ENCODE peak calls at places on chromosomes 7 and 10, in four cellular contexts. One of them, this sample, is unnamed.
A peak's percentile ranks its signal among the peaks of the same experiment; 100 is the strongest.

GRCh38 chr7:37984775-37985390 is 64.4 kb downstream of the EPDR1 start:
- DNase-seq in lower leg skin: no peak
- DNase-seq in heart left ventricle: no peak
- DNase-seq in tibial artery: no peak
- DNase-seq in this sample: no peak

GRCh38 chr10:132632091-132632561 is 94.5 kb downstream of the INPP5A start:
- DNase-seq in lower leg skin: no peak
- DNase-seq in heart left ventricle: peak; percentile 91
- DNase-seq in tibial artery: no peak
- DNase-seq in this sample: peak; percentile 53

GRCh38 chr10:33099748-33100147 is 141.7 kb upstream of the ITGB1 start:
- DNase-seq in lower leg skin: no peak
- DNase-seq in heart left ventricle: no peak
- DNase-seq in tibial artery: no peak
- DNase-seq in this sample: no peak

GRCh38 chr10:108801775-108802516 is 1121.4 kb downstream of the XPNPEP1 start:
- DNase-seq in lower leg skin: no peak
- DNase-seq in heart left ventricle: no peak
- DNase-seq in tibial artery: no peak
- DNase-seq in this sample: no peak

GRCh38 chr7:138738551-138739335 is 37.6 kb upstream of the SVOPL start:
- DNase-seq in lower leg skin: peak; percentile 77
- DNase-seq in heart left ventricle: peak; percentile 70
- DNase-seq in tibial artery: peak; percentile 82
- DNase-seq in this sample: peak; percentile 86

GRCh38 chr7:37440738-37441404 is 7.8 kb downstream of the ELMO1 start:
- DNase-seq in lower leg skin: no peak
- DNase-seq in heart left ventricle: peak; percentile 31
- DNase-seq in tibial artery: peak; percentile 51
- DNase-seq in this sample: no peak

GRCh38 chr7:51150193-51150592 is 166.4 kb downstream of the COBL start:
- DNase-seq in lower leg skin: no peak
- DNase-seq in heart left ventricle: no peak
- DNase-seq in tibial artery: no peak
- DNase-seq in this sample: no peak

GRCh38 chr10:13001041-13001886 is at the start of gene CCDC3:
- DNase-seq in lower leg skin: no peak
- DNase-seq in heart left ventricle: no peak
- DNase-seq in tibial artery: peak; percentile 25
- DNase-seq in this sample: no peak

GRCh38 chr7:108083980-108084379 is 46.2 kb downstream of the LAMB4 start:
- DNase-seq in lower leg skin: no peak
- DNase-seq in heart left ventricle: no peak
- DNase-seq in tibial artery: no peak
- DNase-seq in this sample: no peak

GRCh38 chr10:102597131-102597891 is 47.0 kb upstream of the TRIM8 start:
- DNase-seq in lower leg skin: no peak
- DNase-seq in heart left ventricle: peak; percentile 66
- DNase-seq in tibial artery: no peak
- DNase-seq in this sample: no peak

GRCh38 chr7:100827330-100828226 is at the start of gene EPHB4:
- DNase-seq in lower leg skin: peak; percentile 58
- DNase-seq in heart left ventricle: peak; percentile 85
- DNase-seq in tibial artery: peak; percentile 44
- DNase-seq in this sample: no peak

DNA sequence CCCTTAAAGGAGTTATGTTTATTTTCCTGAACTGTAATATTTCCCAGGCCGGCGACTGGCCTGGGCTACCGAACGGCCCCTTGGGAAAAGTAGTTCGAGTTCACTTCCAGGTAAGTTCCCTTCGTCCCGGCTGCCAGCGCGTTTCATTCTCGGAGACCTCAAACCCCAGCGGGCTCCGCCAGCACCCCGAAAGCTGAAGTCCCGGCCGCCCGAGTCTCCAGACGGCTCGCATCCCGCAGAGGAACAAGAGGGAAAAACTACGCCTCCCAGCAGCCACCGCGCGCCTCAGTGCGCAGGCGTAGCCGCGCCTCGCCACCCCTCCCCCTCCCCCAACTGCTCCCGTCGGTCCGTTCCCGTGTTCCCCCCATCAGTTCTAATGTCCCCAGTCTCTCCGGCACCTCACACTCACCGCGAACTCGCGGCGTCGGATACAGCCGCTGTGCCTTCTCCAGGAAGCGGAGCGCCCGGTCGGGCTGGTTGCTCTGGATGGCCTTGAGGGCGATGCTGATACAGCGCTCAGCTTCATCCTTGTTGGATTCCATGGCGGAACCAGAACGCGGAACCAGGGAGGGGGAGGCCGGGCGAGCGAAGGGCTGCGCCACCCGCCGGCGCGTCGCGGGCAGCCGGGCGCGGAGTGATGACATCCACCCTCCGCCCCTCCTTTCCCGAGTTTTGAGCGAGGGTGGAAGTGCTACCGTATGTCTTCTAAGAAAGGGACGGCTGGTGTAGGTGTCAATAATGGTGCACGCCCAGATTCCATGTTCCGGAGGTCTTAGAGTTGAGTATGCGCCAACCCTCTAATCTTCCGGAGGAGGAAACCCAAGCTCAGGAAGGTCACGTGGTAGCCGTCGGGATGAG is at the start of gene DNAJB12:
- DNase-seq in lower leg skin: peak; percentile 89
- DNase-seq in heart left ventricle: peak; percentile 92
- DNase-seq in tibial artery: peak; percentile 86
- DNase-seq in this sample: peak; percentile 84
- TF ChIP-seq CTCF in lower leg skin: no peak
- TF ChIP-seq CTCF in heart left ventricle: no peak
- TF ChIP-seq CTCF in tibial artery: no peak
- TF ChIP-seq CTCF in this sample: peak; percentile 26

DNA sequence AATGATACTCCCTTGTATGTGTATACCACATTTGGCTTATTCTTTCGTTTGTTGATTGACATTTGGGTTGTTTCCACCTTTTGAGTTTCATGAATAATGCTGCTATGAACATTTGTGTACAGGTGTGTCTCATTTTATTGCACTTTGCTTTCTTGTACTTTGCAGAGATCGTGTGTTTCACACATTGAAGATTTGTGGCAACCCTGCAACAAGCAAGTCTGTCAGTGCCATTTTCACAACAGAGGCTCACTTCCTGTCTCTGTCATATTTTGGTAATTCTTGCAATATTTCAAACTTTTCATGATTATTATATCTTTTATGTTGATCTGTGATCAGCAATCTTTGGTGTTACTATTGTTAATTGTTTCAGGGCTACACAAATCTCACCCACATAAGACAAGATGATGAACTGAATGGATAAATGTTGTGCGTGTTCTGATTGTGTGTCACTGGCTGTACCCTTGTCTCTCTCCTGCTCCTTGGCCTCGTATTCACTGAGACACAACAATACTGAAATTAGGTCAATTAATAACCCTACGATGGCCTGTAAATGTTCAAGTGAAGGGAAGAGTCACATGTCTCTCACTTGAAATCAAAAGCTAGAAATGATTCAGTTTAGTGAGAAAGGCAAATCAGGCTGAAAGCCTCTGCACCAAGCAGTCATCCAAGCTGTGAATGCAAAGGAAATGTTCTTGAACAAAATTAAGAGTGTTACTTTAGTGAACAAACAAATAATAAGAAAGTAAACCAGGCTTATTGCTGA is 133.6 kb upstream of the JCAD start:
- DNase-seq in lower leg skin: no peak
- DNase-seq in heart left ventricle: no peak
- DNase-seq in tibial artery: no peak
- DNase-seq in this sample: no peak
- H3K4me3 ChIP-seq in lower leg skin: no peak overlapping the region
- H3K4me3 ChIP-seq in heart left ventricle: no peak overlapping the region
- H3K4me3 ChIP-seq in tibial artery: no peak overlapping the region
- H3K4me3 ChIP-seq in this sample: no peak overlapping the region

GRCh38 chr7:132141109-132141508 is 435.2 kb downstream of the PLXNA4 start:
- DNase-seq in lower leg skin: no peak
- DNase-seq in heart left ventricle: no peak
- DNase-seq in tibial artery: no peak
- DNase-seq in this sample: peak; percentile 25

GRCh38 chr7:132145063-132145462 is 431.2 kb downstream of the PLXNA4 start:
- DNase-seq in lower leg skin: no peak
- DNase-seq in heart left ventricle: no peak
- DNase-seq in tibial artery: no peak
- DNase-seq in this sample: no peak

GRCh38 chr7:132148876-132149275 is 427.4 kb downstream of the PLXNA4 start:
- DNase-seq in lower leg skin: no peak
- DNase-seq in heart left ventricle: no peak
- DNase-seq in tibial artery: no peak
- DNase-seq in this sample: no peak

GRCh38 chr7:132142006-132142405 is 434.3 kb downstream of the PLXNA4 start:
- DNase-seq in lower leg skin: no peak
- DNase-seq in heart left ventricle: no peak
- DNase-seq in tibial artery: no peak
- DNase-seq in this sample: no peak

DNA sequence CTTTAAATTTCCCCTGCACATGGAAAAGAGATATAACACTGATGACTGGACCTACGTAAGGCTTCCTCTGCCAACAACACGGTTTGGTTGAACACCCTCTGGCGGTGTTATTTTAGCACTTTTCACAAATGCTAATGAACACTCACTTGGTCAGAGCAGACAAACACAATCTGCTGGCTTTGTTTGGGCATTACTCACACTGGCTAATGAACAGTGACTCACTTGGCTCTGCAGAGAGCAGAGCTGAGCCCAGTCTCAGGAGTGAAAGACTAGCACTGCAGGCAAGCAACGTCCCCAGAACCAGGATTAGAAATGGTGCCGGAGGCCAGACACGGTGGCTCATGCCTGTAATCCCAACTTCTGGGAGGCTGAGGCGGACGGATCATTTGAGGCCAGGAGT is 430.8 kb downstream of the PLXNA4 start:
- DNase-seq in lower leg skin: peak; percentile 47
- DNase-seq in heart left ventricle: peak; percentile 51
- DNase-seq in tibial artery: peak; percentile 56
- DNase-seq in this sample: peak; percentile 79
- TF ChIP-seq CTCF in lower leg skin: no peak
- TF ChIP-seq CTCF in heart left ventricle: no peak
- TF ChIP-seq CTCF in tibial artery: no peak
- TF ChIP-seq CTCF in this sample: no peak

DNA sequence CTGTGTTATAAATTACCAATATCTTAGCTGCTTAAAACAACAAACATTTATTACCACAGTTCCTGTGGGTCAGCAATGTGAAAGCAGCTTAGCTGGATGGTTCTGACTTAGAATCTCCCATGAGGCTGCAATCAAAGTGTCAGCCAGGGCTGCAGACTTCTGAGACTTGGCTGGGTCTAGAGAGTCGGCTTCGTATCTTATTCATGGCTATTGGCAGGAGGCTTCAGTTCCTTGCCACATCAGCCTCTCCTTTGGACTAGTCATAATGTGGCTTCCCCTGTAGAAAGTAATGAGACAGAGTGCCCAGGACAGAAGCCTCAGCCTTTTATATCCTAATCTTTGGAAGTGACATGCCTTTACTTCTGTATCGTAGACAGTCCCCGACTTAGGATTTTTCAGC is 27.3 kb downstream of the RALA start:
- DNase-seq in lower leg skin: peak; percentile 69
- DNase-seq in heart left ventricle: peak; percentile 57
- DNase-seq in tibial artery: peak; percentile 60
- DNase-seq in this sample: no peak
- H3K4me3 ChIP-seq in lower leg skin: no peak overlapping the region
- H3K4me3 ChIP-seq in heart left ventricle: no peak overlapping the region
- H3K4me3 ChIP-seq in tibial artery: no peak overlapping the region
- H3K4me3 ChIP-seq in this sample: no peak overlapping the region

GRCh38 chr7:66140924-66141323 is 26.3 kb downstream of the CRCP start:
- DNase-seq in lower leg skin: peak; percentile 72
- DNase-seq in heart left ventricle: peak; percentile 68
- DNase-seq in tibial artery: peak; percentile 68
- DNase-seq in this sample: peak; percentile 78
- TF ChIP-seq CTCF in lower leg skin: no peak
- TF ChIP-seq CTCF in heart left ventricle: peak; percentile 67
- TF ChIP-seq CTCF in tibial artery: peak; percentile 24
- TF ChIP-seq CTCF in this sample: peak; percentile 58

DNA sequence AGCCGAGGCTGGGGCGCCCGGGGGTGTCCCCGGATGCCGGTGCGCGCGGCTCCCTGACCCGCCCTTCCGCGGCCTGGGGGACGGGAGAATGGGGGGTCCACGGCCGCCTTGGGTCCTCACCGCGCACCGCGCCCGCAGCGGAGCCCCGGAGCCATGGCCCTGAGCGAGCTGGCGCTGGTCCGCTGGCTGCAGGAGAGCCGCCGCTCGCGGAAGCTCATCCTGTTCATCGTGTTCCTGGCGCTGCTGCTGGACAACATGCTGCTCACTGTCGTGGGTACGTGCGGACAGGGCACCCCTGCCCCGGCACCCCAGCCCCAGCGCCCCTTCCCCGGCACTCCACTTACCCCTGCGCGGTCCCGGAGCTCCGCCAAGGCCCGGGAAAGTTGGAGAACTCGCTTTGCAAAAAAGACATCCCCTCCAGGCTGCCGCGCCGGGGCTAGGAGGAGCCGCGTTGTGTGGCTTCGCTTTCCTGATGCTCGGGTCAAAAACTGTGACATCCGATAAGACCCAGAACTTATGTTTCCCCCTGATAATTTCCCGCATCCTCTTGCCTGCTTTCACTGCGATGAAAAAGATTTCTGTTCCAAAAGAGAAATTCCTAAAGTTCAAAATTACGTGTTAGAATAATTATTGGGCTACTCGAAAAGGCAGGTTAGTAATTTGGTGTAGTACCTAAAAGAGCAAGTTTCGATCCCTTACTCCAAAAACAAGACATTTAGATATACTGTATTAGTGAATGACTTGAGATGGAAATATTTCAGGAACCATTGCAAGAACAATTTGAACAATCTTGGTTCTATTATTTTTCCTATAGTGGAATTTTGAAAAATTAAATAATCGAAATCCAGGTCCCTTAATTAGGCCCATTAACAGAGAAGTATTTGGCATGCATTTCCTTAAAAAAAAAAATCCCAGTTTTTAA is 888 bp downstream of the SLC18A2 start:
- DNase-seq in lower leg skin: no peak
- DNase-seq in heart left ventricle: no peak
- DNase-seq in tibial artery: no peak
- DNase-seq in this sample: no peak
- H3K4me3 ChIP-seq in lower leg skin: no peak overlapping the region
- H3K4me3 ChIP-seq in heart left ventricle: peak overlapping the region; percentile 16
- H3K4me3 ChIP-seq in tibial artery: no peak overlapping the region
- H3K4me3 ChIP-seq in this sample: no peak overlapping the region

GRCh38 chr7:149598721-149599308 is 101.2 kb upstream of the ZNF746 start:
- DNase-seq in lower leg skin: no peak
- DNase-seq in heart left ventricle: no peak
- DNase-seq in tibial artery: no peak
- DNase-seq in this sample: peak; percentile 36
- TF ChIP-seq CTCF in lower leg skin: no peak
- TF ChIP-seq CTCF in heart left ventricle: peak; percentile 37
- TF ChIP-seq CTCF in tibial artery: no peak
- TF ChIP-seq CTCF in this sample: peak; percentile 35

DNA sequence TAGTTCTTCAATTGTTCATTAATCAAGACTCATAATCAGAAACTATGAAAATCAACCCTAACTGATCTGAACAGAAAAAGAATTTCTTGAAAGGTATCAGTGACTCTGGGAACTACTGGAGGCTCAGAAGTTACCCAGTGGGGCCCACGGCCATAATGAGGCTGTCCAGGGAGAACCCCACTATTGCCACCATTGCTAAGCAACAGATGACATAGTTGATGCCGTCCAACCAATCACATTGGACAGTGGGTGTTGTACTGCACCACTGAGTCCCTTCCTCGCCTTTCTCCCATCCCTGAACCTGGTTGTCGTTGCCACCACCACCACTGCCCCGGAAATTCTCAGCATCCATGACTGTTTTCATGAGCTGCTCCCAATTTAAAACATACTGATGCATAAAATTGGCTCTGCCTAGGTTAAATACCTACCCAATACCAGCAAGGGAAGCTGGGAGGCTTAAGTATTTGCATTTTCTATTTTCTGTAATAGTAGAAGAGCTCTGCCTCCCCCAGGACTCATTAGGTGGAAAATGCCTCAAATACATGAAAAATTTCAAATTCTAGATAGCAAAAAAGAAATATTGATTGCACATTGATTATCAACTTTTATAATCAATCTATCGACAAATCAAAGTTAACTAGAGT is 26.7 kb upstream of the USP6NL start:
- DNase-seq in lower leg skin: no peak
- DNase-seq in heart left ventricle: no peak
- DNase-seq in tibial artery: no peak
- DNase-seq in this sample: no peak
- H3K4me3 ChIP-seq in lower leg skin: no peak overlapping the region
- H3K4me3 ChIP-seq in heart left ventricle: no peak overlapping the region
- H3K4me3 ChIP-seq in tibial artery: no peak overlapping the region
- H3K4me3 ChIP-seq in this sample: no peak overlapping the region